ENCODE peak calls at places on chromosomes 7 and 10, in six cellular contexts. One of them, this sample, is unnamed.

GRCh38 chr7:150964593-150965111 is 13.5 kb downstream of the KCNH2 start:
- DNase-seq in stimulated activated CD4-positive, alpha-beta T cell treated with anti-CD3 and anti-CD28 coated beads, TNF-alpha, amount 100 ng/mL, for 1 hour: no peak
- DNase-seq in stimulated activated naive CD8-positive, alpha-beta T cell treated with anti-CD3 and anti-CD28 coated beads, Interleukin-15, Interleukin-2, amounts not matched to agents 100 U/mL and 50 U/mL, for 24 hours: no peak
- DNase-seq in SW480: no peak
- DNase-seq in fibroblast of pulmonary artery: no peak
- DNase-seq in activated CD4-positive, alpha-beta T cell treated with anti-CD3 and anti-CD28 coated beads for 48 hours: no peak
- DNase-seq in this sample: no peak

GRCh38 chr10:17113889-17114288 is 15.7 kb downstream of the CUBN start:
- DNase-seq in stimulated activated naive CD8-positive, alpha-beta T cell treated with anti-CD3 and anti-CD28 coated beads, Interleukin-15, Interleukin-2, amounts not matched to agents 100 U/mL and 50 U/mL, for 24 hours: no peak
- DNase-seq in stimulated activated CD4-positive, alpha-beta T cell treated with anti-CD3 and anti-CD28 coated beads, TNF-alpha, amount 100 ng/mL, for 1 hour: no peak
- DNase-seq in SW480: no peak
- DNase-seq in fibroblast of pulmonary artery: peak
- DNase-seq in activated CD4-positive, alpha-beta T cell treated with anti-CD3 and anti-CD28 coated beads for 48 hours: peak
- DNase-seq in this sample: peak

GRCh38 chr7:24728503-24729364 is 28.5 kb downstream of the GSDME start:
- DNase-seq in stimulated activated CD4-positive, alpha-beta T cell treated with anti-CD3 and anti-CD28 coated beads, TNF-alpha, amount 100 ng/mL, for 1 hour: no peak
- DNase-seq in fibroblast of pulmonary artery: peak
- DNase-seq in stimulated activated naive CD8-positive, alpha-beta T cell treated with anti-CD3 and anti-CD28 coated beads, Interleukin-15, Interleukin-2, amounts not matched to agents 100 U/mL and 50 U/mL, for 24 hours: peak
- DNase-seq in activated CD4-positive, alpha-beta T cell treated with anti-CD3 and anti-CD28 coated beads for 48 hours: peak
- DNase-seq in SW480: no peak
- DNase-seq in this sample: no peak

GRCh38 chr7:110382736-110383135 is 708.2 kb upstream of the LRRN3 start:
- DNase-seq in stimulated activated CD4-positive, alpha-beta T cell treated with anti-CD3 and anti-CD28 coated beads, TNF-alpha, amount 100 ng/mL, for 1 hour: no peak
- DNase-seq in SW480: no peak
- DNase-seq in stimulated activated naive CD8-positive, alpha-beta T cell treated with anti-CD3 and anti-CD28 coated beads, Interleukin-15, Interleukin-2, amounts not matched to agents 100 U/mL and 50 U/mL, for 24 hours: no peak
- DNase-seq in activated CD4-positive, alpha-beta T cell treated with anti-CD3 and anti-CD28 coated beads for 48 hours: no peak
- DNase-seq in fibroblast of pulmonary artery: no peak
- DNase-seq in this sample: no peak

GRCh38 chr10:12214763-12215218 is 18.8 kb downstream of the CDC123 start:
- DNase-seq in SW480: peak
- DNase-seq in activated CD4-positive, alpha-beta T cell treated with anti-CD3 and anti-CD28 coated beads for 48 hours: peak
- DNase-seq in stimulated activated CD4-positive, alpha-beta T cell treated with anti-CD3 and anti-CD28 coated beads, TNF-alpha, amount 100 ng/mL, for 1 hour: no peak
- DNase-seq in fibroblast of pulmonary artery: peak
- DNase-seq in stimulated activated naive CD8-positive, alpha-beta T cell treated with anti-CD3 and anti-CD28 coated beads, Interleukin-15, Interleukin-2, amounts not matched to agents 100 U/mL and 50 U/mL, for 24 hours: peak
- DNase-seq in this sample: peak

GRCh38 chr10:61592581-61592980 is 70.1 kb upstream of the CABCOCO1 start:
- DNase-seq in stimulated activated CD4-positive, alpha-beta T cell treated with anti-CD3 and anti-CD28 coated beads, TNF-alpha, amount 100 ng/mL, for 1 hour: no peak
- DNase-seq in fibroblast of pulmonary artery: peak
- DNase-seq in SW480: peak
- DNase-seq in activated CD4-positive, alpha-beta T cell treated with anti-CD3 and anti-CD28 coated beads for 48 hours: no peak
- DNase-seq in stimulated activated naive CD8-positive, alpha-beta T cell treated with anti-CD3 and anti-CD28 coated beads, Interleukin-15, Interleukin-2, amounts not matched to agents 100 U/mL and 50 U/mL, for 24 hours: no peak
- DNase-seq in this sample: peak

GRCh38 chr10:983951-984705 is 4.1 kb upstream of the GTPBP4 start:
- DNase-seq in activated CD4-positive, alpha-beta T cell treated with anti-CD3 and anti-CD28 coated beads for 48 hours: no peak
- DNase-seq in stimulated activated naive CD8-positive, alpha-beta T cell treated with anti-CD3 and anti-CD28 coated beads, Interleukin-15, Interleukin-2, amounts not matched to agents 100 U/mL and 50 U/mL, for 24 hours: no peak
- DNase-seq in fibroblast of pulmonary artery: no peak
- DNase-seq in SW480: no peak
- DNase-seq in stimulated activated CD4-positive, alpha-beta T cell treated with anti-CD3 and anti-CD28 coated beads, TNF-alpha, amount 100 ng/mL, for 1 hour: no peak
- DNase-seq in this sample: peak

GRCh38 chr7:100632951-100633717 is 8.2 kb downstream of the TFR2 start:
- DNase-seq in fibroblast of pulmonary artery: peak
- DNase-seq in SW480: peak
- DNase-seq in stimulated activated naive CD8-positive, alpha-beta T cell treated with anti-CD3 and anti-CD28 coated beads, Interleukin-15, Interleukin-2, amounts not matched to agents 100 U/mL and 50 U/mL, for 24 hours: peak
- DNase-seq in stimulated activated CD4-positive, alpha-beta T cell treated with anti-CD3 and anti-CD28 coated beads, TNF-alpha, amount 100 ng/mL, for 1 hour: no peak
- DNase-seq in activated CD4-positive, alpha-beta T cell treated with anti-CD3 and anti-CD28 coated beads for 48 hours: peak
- DNase-seq in this sample: peak

GRCh38 chr10:13311177-13311575 is 11.3 kb upstream of the PHYH start:
- DNase-seq in stimulated activated CD4-positive, alpha-beta T cell treated with anti-CD3 and anti-CD28 coated beads, TNF-alpha, amount 100 ng/mL, for 1 hour: no peak
- DNase-seq in SW480: no peak
- DNase-seq in activated CD4-positive, alpha-beta T cell treated with anti-CD3 and anti-CD28 coated beads for 48 hours: no peak
- DNase-seq in fibroblast of pulmonary artery: no peak
- DNase-seq in stimulated activated naive CD8-positive, alpha-beta T cell treated with anti-CD3 and anti-CD28 coated beads, Interleukin-15, Interleukin-2, amounts not matched to agents 100 U/mL and 50 U/mL, for 24 hours: no peak
- DNase-seq in this sample: no peak

GRCh38 chr10:78028438-78029293 is 649 bp downstream of the POLR3A start:
- DNase-seq in fibroblast of pulmonary artery: peak
- DNase-seq in activated CD4-positive, alpha-beta T cell treated with anti-CD3 and anti-CD28 coated beads for 48 hours: peak
- DNase-seq in stimulated activated naive CD8-positive, alpha-beta T cell treated with anti-CD3 and anti-CD28 coated beads, Interleukin-15, Interleukin-2, amounts not matched to agents 100 U/mL and 50 U/mL, for 24 hours: no peak
- DNase-seq in SW480: no peak
- DNase-seq in stimulated activated CD4-positive, alpha-beta T cell treated with anti-CD3 and anti-CD28 coated beads, TNF-alpha, amount 100 ng/mL, for 1 hour: no peak
- DNase-seq in this sample: peak

GRCh38 chr10:90777614-90778013 is 80.2 kb downstream of the HTR7 start:
- DNase-seq in SW480: no peak
- DNase-seq in fibroblast of pulmonary artery: peak
- DNase-seq in activated CD4-positive, alpha-beta T cell treated with anti-CD3 and anti-CD28 coated beads for 48 hours: no peak
- DNase-seq in stimulated activated naive CD8-positive, alpha-beta T cell treated with anti-CD3 and anti-CD28 coated beads, Interleukin-15, Interleukin-2, amounts not matched to agents 100 U/mL and 50 U/mL, for 24 hours: no peak
- DNase-seq in stimulated activated CD4-positive, alpha-beta T cell treated with anti-CD3 and anti-CD28 coated beads, TNF-alpha, amount 100 ng/mL, for 1 hour: no peak
- DNase-seq in this sample: no peak

GRCh38 chr10:86878973-86879781 is 78.2 kb downstream of the MMRN2 start:
- DNase-seq in stimulated activated naive CD8-positive, alpha-beta T cell treated with anti-CD3 and anti-CD28 coated beads, Interleukin-15, Interleukin-2, amounts not matched to agents 100 U/mL and 50 U/mL, for 24 hours: no peak
- DNase-seq in fibroblast of pulmonary artery: no peak
- DNase-seq in stimulated activated CD4-positive, alpha-beta T cell treated with anti-CD3 and anti-CD28 coated beads, TNF-alpha, amount 100 ng/mL, for 1 hour: no peak
- DNase-seq in activated CD4-positive, alpha-beta T cell treated with anti-CD3 and anti-CD28 coated beads for 48 hours: no peak
- DNase-seq in SW480: no peak
- DNase-seq in this sample: no peak

GRCh38 chr10:70232155-70232858 is 922 bp downstream of the PPA1 start:
- DNase-seq in stimulated activated naive CD8-positive, alpha-beta T cell treated with anti-CD3 and anti-CD28 coated beads, Interleukin-15, Interleukin-2, amounts not matched to agents 100 U/mL and 50 U/mL, for 24 hours: peak
- DNase-seq in SW480: peak
- DNase-seq in fibroblast of pulmonary artery: peak
- DNase-seq in activated CD4-positive, alpha-beta T cell treated with anti-CD3 and anti-CD28 coated beads for 48 hours: peak
- DNase-seq in stimulated activated CD4-positive, alpha-beta T cell treated with anti-CD3 and anti-CD28 coated beads, TNF-alpha, amount 100 ng/mL, for 1 hour: no peak
- DNase-seq in this sample: peak

GRCh38 chr10:61904711-61905445 is 3.4 kb downstream of the ARID5B start:
- DNase-seq in stimulated activated naive CD8-positive, alpha-beta T cell treated with anti-CD3 and anti-CD28 coated beads, Interleukin-15, Interleukin-2, amounts not matched to agents 100 U/mL and 50 U/mL, for 24 hours: peak
- DNase-seq in SW480: peak
- DNase-seq in fibroblast of pulmonary artery: peak
- DNase-seq in activated CD4-positive, alpha-beta T cell treated with anti-CD3 and anti-CD28 coated beads for 48 hours: peak
- DNase-seq in stimulated activated CD4-positive, alpha-beta T cell treated with anti-CD3 and anti-CD28 coated beads, TNF-alpha, amount 100 ng/mL, for 1 hour: no peak
- DNase-seq in this sample: peak

GRCh38 chr7:68542831-68543230 is 1055.4 kb upstream of the AUTS2 start:
- DNase-seq in SW480: no peak
- DNase-seq in activated CD4-positive, alpha-beta T cell treated with anti-CD3 and anti-CD28 coated beads for 48 hours: no peak
- DNase-seq in stimulated activated CD4-positive, alpha-beta T cell treated with anti-CD3 and anti-CD28 coated beads, TNF-alpha, amount 100 ng/mL, for 1 hour: no peak
- DNase-seq in stimulated activated naive CD8-positive, alpha-beta T cell treated with anti-CD3 and anti-CD28 coated beads, Interleukin-15, Interleukin-2, amounts not matched to agents 100 U/mL and 50 U/mL, for 24 hours: no peak
- DNase-seq in fibroblast of pulmonary artery: no peak
- DNase-seq in this sample: no peak

GRCh38 chr10:49609283-49610014 is 661 bp upstream of the SLC18A3 start:
- DNase-seq in stimulated activated naive CD8-positive, alpha-beta T cell treated with anti-CD3 and anti-CD28 coated beads, Interleukin-15, Interleukin-2, amounts not matched to agents 100 U/mL and 50 U/mL, for 24 hours: no peak
- DNase-seq in activated CD4-positive, alpha-beta T cell treated with anti-CD3 and anti-CD28 coated beads for 48 hours: no peak
- DNase-seq in SW480: no peak
- DNase-seq in fibroblast of pulmonary artery: no peak
- DNase-seq in stimulated activated CD4-positive, alpha-beta T cell treated with anti-CD3 and anti-CD28 coated beads, TNF-alpha, amount 100 ng/mL, for 1 hour: no peak
- DNase-seq in this sample: no peak

GRCh38 chr7:12703881-12704280 is 16.4 kb downstream of the ARL4A start:
- DNase-seq in fibroblast of pulmonary artery: peak
- DNase-seq in stimulated activated naive CD8-positive, alpha-beta T cell treated with anti-CD3 and anti-CD28 coated beads, Interleukin-15, Interleukin-2, amounts not matched to agents 100 U/mL and 50 U/mL, for 24 hours: no peak
- DNase-seq in activated CD4-positive, alpha-beta T cell treated with anti-CD3 and anti-CD28 coated beads for 48 hours: no peak
- DNase-seq in stimulated activated CD4-positive, alpha-beta T cell treated with anti-CD3 and anti-CD28 coated beads, TNF-alpha, amount 100 ng/mL, for 1 hour: no peak
- DNase-seq in SW480: no peak
- DNase-seq in this sample: no peak

GRCh38 chr7:149816267-149816751 is 21.9 kb upstream of the ZNF862 start:
- DNase-seq in activated CD4-positive, alpha-beta T cell treated with anti-CD3 and anti-CD28 coated beads for 48 hours: no peak
- DNase-seq in fibroblast of pulmonary artery: no peak
- DNase-seq in stimulated activated naive CD8-positive, alpha-beta T cell treated with anti-CD3 and anti-CD28 coated beads, Interleukin-15, Interleukin-2, amounts not matched to agents 100 U/mL and 50 U/mL, for 24 hours: no peak
- DNase-seq in SW480: no peak
- DNase-seq in stimulated activated CD4-positive, alpha-beta T cell treated with anti-CD3 and anti-CD28 coated beads, TNF-alpha, amount 100 ng/mL, for 1 hour: no peak
- DNase-seq in this sample: no peak

GRCh38 chr10:116490028-116490662 is 55.6 kb upstream of the PNLIP start:
- DNase-seq in activated CD4-positive, alpha-beta T cell treated with anti-CD3 and anti-CD28 coated beads for 48 hours: no peak
- DNase-seq in stimulated activated naive CD8-positive, alpha-beta T cell treated with anti-CD3 and anti-CD28 coated beads, Interleukin-15, Interleukin-2, amounts not matched to agents 100 U/mL and 50 U/mL, for 24 hours: no peak
- DNase-seq in stimulated activated CD4-positive, alpha-beta T cell treated with anti-CD3 and anti-CD28 coated beads, TNF-alpha, amount 100 ng/mL, for 1 hour: no peak
- DNase-seq in fibroblast of pulmonary artery: peak
- DNase-seq in SW480: peak
- DNase-seq in this sample: peak

GRCh38 chr7:110534241-110534931 is 556.5 kb upstream of the LRRN3 start:
- DNase-seq in SW480: no peak
- DNase-seq in activated CD4-positive, alpha-beta T cell treated with anti-CD3 and anti-CD28 coated beads for 48 hours: no peak
- DNase-seq in stimulated activated CD4-positive, alpha-beta T cell treated with anti-CD3 and anti-CD28 coated beads, TNF-alpha, amount 100 ng/mL, for 1 hour: no peak
- DNase-seq in fibroblast of pulmonary artery: peak
- DNase-seq in stimulated activated naive CD8-positive, alpha-beta T cell treated with anti-CD3 and anti-CD28 coated beads, Interleukin-15, Interleukin-2, amounts not matched to agents 100 U/mL and 50 U/mL, for 24 hours: no peak
- DNase-seq in this sample: no peak

GRCh38 chr7:37310322-37311080 is 138.2 kb downstream of the ELMO1 start:
- DNase-seq in fibroblast of pulmonary artery: no peak
- DNase-seq in SW480: no peak
- DNase-seq in stimulated activated CD4-positive, alpha-beta T cell treated with anti-CD3 and anti-CD28 coated beads, TNF-alpha, amount 100 ng/mL, for 1 hour: no peak
- DNase-seq in activated CD4-positive, alpha-beta T cell treated with anti-CD3 and anti-CD28 coated beads for 48 hours: no peak
- DNase-seq in stimulated activated naive CD8-positive, alpha-beta T cell treated with anti-CD3 and anti-CD28 coated beads, Interleukin-15, Interleukin-2, amounts not matched to agents 100 U/mL and 50 U/mL, for 24 hours: no peak
- DNase-seq in this sample: peak

GRCh38 chr7:4862156-4862555 is 326 bp upstream of the PAPOLB start:
- DNase-seq in stimulated activated CD4-positive, alpha-beta T cell treated with anti-CD3 and anti-CD28 coated beads, TNF-alpha, amount 100 ng/mL, for 1 hour: no peak
- DNase-seq in fibroblast of pulmonary artery: no peak
- DNase-seq in SW480: no peak
- DNase-seq in stimulated activated naive CD8-positive, alpha-beta T cell treated with anti-CD3 and anti-CD28 coated beads, Interleukin-15, Interleukin-2, amounts not matched to agents 100 U/mL and 50 U/mL, for 24 hours: no peak
- DNase-seq in activated CD4-positive, alpha-beta T cell treated with anti-CD3 and anti-CD28 coated beads for 48 hours: no peak
- DNase-seq in this sample: no peak

GRCh38 chr7:21367081-21367480 is 60.8 kb upstream of the SP4 start:
- DNase-seq in stimulated activated naive CD8-positive, alpha-beta T cell treated with anti-CD3 and anti-CD28 coated beads, Interleukin-15, Interleukin-2, amounts not matched to agents 100 U/mL and 50 U/mL, for 24 hours: no peak
- DNase-seq in fibroblast of pulmonary artery: no peak
- DNase-seq in activated CD4-positive, alpha-beta T cell treated with anti-CD3 and anti-CD28 coated beads for 48 hours: no peak
- DNase-seq in SW480: no peak
- DNase-seq in stimulated activated CD4-positive, alpha-beta T cell treated with anti-CD3 and anti-CD28 coated beads, TNF-alpha, amount 100 ng/mL, for 1 hour: no peak
- DNase-seq in this sample: peak

GRCh38 chr10:51877636-51878035 is 178.2 kb upstream of the CSTF2T start:
- DNase-seq in stimulated activated CD4-positive, alpha-beta T cell treated with anti-CD3 and anti-CD28 coated beads, TNF-alpha, amount 100 ng/mL, for 1 hour: no peak
- DNase-seq in SW480: no peak
- DNase-seq in fibroblast of pulmonary artery: no peak
- DNase-seq in stimulated activated naive CD8-positive, alpha-beta T cell treated with anti-CD3 and anti-CD28 coated beads, Interleukin-15, Interleukin-2, amounts not matched to agents 100 U/mL and 50 U/mL, for 24 hours: no peak
- DNase-seq in activated CD4-positive, alpha-beta T cell treated with anti-CD3 and anti-CD28 coated beads for 48 hours: no peak
- DNase-seq in this sample: no peak

GRCh38 chr10:119301397-119301796 is 94.0 kb downstream of the GRK5 start:
- DNase-seq in stimulated activated CD4-positive, alpha-beta T cell treated with anti-CD3 and anti-CD28 coated beads, TNF-alpha, amount 100 ng/mL, for 1 hour: peak
- DNase-seq in activated CD4-positive, alpha-beta T cell treated with anti-CD3 and anti-CD28 coated beads for 48 hours: peak
- DNase-seq in fibroblast of pulmonary artery: no peak
- DNase-seq in SW480: no peak
- DNase-seq in stimulated activated naive CD8-positive, alpha-beta T cell treated with anti-CD3 and anti-CD28 coated beads, Interleukin-15, Interleukin-2, amounts not matched to agents 100 U/mL and 50 U/mL, for 24 hours: peak
- DNase-seq in this sample: no peak

GRCh38 chr7:14876194-14876593 is 26.4 kb downstream of the DGKB start:
- DNase-seq in stimulated activated naive CD8-positive, alpha-beta T cell treated with anti-CD3 and anti-CD28 coated beads, Interleukin-15, Interleukin-2, amounts not matched to agents 100 U/mL and 50 U/mL, for 24 hours: no peak
- DNase-seq in SW480: no peak
- DNase-seq in stimulated activated CD4-positive, alpha-beta T cell treated with anti-CD3 and anti-CD28 coated beads, TNF-alpha, amount 100 ng/mL, for 1 hour: no peak
- DNase-seq in activated CD4-positive, alpha-beta T cell treated with anti-CD3 and anti-CD28 coated beads for 48 hours: no peak
- DNase-seq in fibroblast of pulmonary artery: no peak
- DNase-seq in this sample: no peak

GRCh38 chr7:16708980-16709379 is 44.6 kb upstream of the TSPAN13 start:
- DNase-seq in stimulated activated CD4-positive, alpha-beta T cell treated with anti-CD3 and anti-CD28 coated beads, TNF-alpha, amount 100 ng/mL, for 1 hour: no peak
- DNase-seq in activated CD4-positive, alpha-beta T cell treated with anti-CD3 and anti-CD28 coated beads for 48 hours: no peak
- DNase-seq in SW480: no peak
- DNase-seq in fibroblast of pulmonary artery: peak
- DNase-seq in stimulated activated naive CD8-positive, alpha-beta T cell treated with anti-CD3 and anti-CD28 coated beads, Interleukin-15, Interleukin-2, amounts not matched to agents 100 U/mL and 50 U/mL, for 24 hours: no peak
- DNase-seq in this sample: no peak

GRCh38 chr10:43115881-43116595 is 22.2 kb upstream of the CSGALNACT2 start:
- DNase-seq in fibroblast of pulmonary artery: no peak
- DNase-seq in stimulated activated CD4-positive, alpha-beta T cell treated with anti-CD3 and anti-CD28 coated beads, TNF-alpha, amount 100 ng/mL, for 1 hour: no peak
- DNase-seq in SW480: no peak
- DNase-seq in activated CD4-positive, alpha-beta T cell treated with anti-CD3 and anti-CD28 coated beads for 48 hours: no peak
- DNase-seq in stimulated activated naive CD8-positive, alpha-beta T cell treated with anti-CD3 and anti-CD28 coated beads, Interleukin-15, Interleukin-2, amounts not matched to agents 100 U/mL and 50 U/mL, for 24 hours: no peak
- DNase-seq in this sample: no peak